ENCODE peak calls at places on chromosomes 12 and 14, in nine cellular contexts. J, O, B, U, F, G, R, E and T are unnamed samples.

GRCh38 chr14:61654026-61654425 is 41.3 kb upstream of the HIF1A start:
- DNase-seq in J (no peak), O (no peak), B (no peak), U (no peak), F (no peak), G (no peak), R (no peak), E (no peak), T (no peak)

GRCh38 chr12:133145981-133146380 is 15.6 kb downstream of the ZNF10 start:
- DNase-seq in J (no peak), O (no peak), B (no peak), U (no peak), F (no peak), G (no peak), R (no peak), E (no peak), T (no peak)

GRCh38 chr12:89067436-89067835 is 284.9 kb downstream of the DUSP6 start:
- DNase-seq in J (no peak), O (no peak), B (no peak), U (no peak), F (no peak), G (peak; percentile 98), R (no peak), E (no peak), T (no peak)

GRCh38 chr14:56304456-56304855 is 186.2 kb downstream of the PELI2 start:
- DNase-seq in J (no peak), O (no peak), B (no peak), U (no peak), F (no peak), G (peak; percentile 23), R (no peak), E (no peak), T (no peak)

GRCh38 chr14:61640834-61641170 is 54.5 kb upstream of the HIF1A start:
- DNase-seq in J (peak; percentile 32), O (no peak), B (peak; percentile 88), U (no peak), F (peak; percentile 8), G (no peak), R (no peak), E (no peak), T (no peak)

GRCh38 chr12:20523658-20524057 is 155.3 kb downstream of the PDE3A start:
- DNase-seq in J (no peak), O (no peak), B (no peak), U (no peak), F (no peak), G (peak; percentile 58), R (no peak), E (no peak), T (no peak)

GRCh38 chr14:34926552-34926951 is 51.4 kb upstream of the BAZ1A start:
- DNase-seq in J (no peak), O (no peak), B (no peak), U (no peak), F (no peak), G (peak; percentile 55), R (no peak), E (no peak), T (no peak)

GRCh38 chr14:37591941-37592287 is 3.1 kb downstream of the FOXA1 start:
- DNase-seq in J (peak; percentile 47), O (no peak), B (peak; percentile 62), U (no peak), F (no peak), G (no peak), R (no peak), E (no peak), T (no peak)

GRCh38 chr12:87216436-87216835 is 812.8 kb downstream of the C12orf50 start:
- DNase-seq in J (no peak), O (no peak), B (no peak), U (no peak), F (no peak), G (no peak), R (no peak), E (no peak), T (no peak)

GRCh38 chr12:116736962-116737773 is 701 bp downstream of the SPRING1 start:
- DNase-seq in J (no peak), O (no peak), B (no peak), U (peak; percentile 77), F (no peak), G (peak; percentile 22), R (peak; percentile 29), E (no peak), T (no peak)

GRCh38 chr12:125797421-125798175 is 732.4 kb downstream of the AACS start:
- DNase-seq in J (no peak), O (no peak), B (no peak), U (no peak), F (no peak), G (no peak), R (no peak), E (no peak), T (no peak)

GRCh38 chr14:69475194-69475818 is 9.2 kb upstream of the PLEKHD1 start:
- DNase-seq in J (peak; percentile 26), O (no peak), B (peak; percentile 39), U (no peak), F (no peak), G (peak; percentile 13), R (no peak), E (peak; percentile 20), T (no peak)

GRCh38 chr12:32332446-32332845 is 66.9 kb upstream of the FGD4 start:
- DNase-seq in J (no peak), O (no peak), B (no peak), U (no peak), F (no peak), G (no peak), R (no peak), E (no peak), T (no peak)

GRCh38 chr12:58711968-58712367 is 208.3 kb downstream of the LRIG3 start:
- DNase-seq in J (no peak), O (no peak), B (no peak), U (no peak), F (no peak), G (peak; percentile 81), R (no peak), E (no peak), T (no peak)

GRCh38 chr12:54891717-54892478 is 37.6 kb downstream of the MUCL1 start:
- DNase-seq in J (peak; percentile 95), O (no peak), B (peak; percentile 97), U (no peak), F (no peak), G (no peak), R (no peak), E (no peak), T (no peak)